ENCODE peak calls at places on chromosome 4, in ten cellular contexts. Q, R, K, V, J, L, G, F, S and N are unnamed samples.

GRCh38 chr4:87073187-87073569 is 138.4 kb downstream of the AFF1 start:
- DNase-seq in S (no peak), G (no peak), F (no peak), R (no peak), K (no peak), J (no peak), V (peak; percentile 66), Q (no peak), L (no peak), N (no peak)

GRCh38 chr4:186699298-186699697 is 24.4 kb downstream of the FAT1 start:
- DNase-seq in Q (no peak), L (no peak), F (no peak), S (no peak), V (no peak), R (no peak), J (no peak), G (no peak), K (no peak), N (no peak)

GRCh38 chr4:133802741-133803140 is 398.8 kb downstream of the PABPC4L start:
- DNase-seq in J (no peak), G (peak; percentile 33), Q (no peak), R (no peak), L (no peak), S (no peak), V (no peak), F (no peak), K (no peak), N (peak; percentile 6)

GRCh38 chr4:147707892-147708672 is 23.8 kb upstream of the ARHGAP10 start:
- DNase-seq in G (peak; percentile 60), S (peak; percentile 57), F (peak; percentile 70), V (peak; percentile 48), K (no peak), L (no peak), J (no peak), R (no peak), Q (no peak), N (no peak)

GRCh38 chr4:8297141-8297601 is 27.6 kb downstream of the HTRA3 start:
- DNase-seq in Q (peak; percentile 25), G (no peak), F (peak; percentile 28), S (no peak), V (no peak), L (no peak), R (peak; percentile 12), J (no peak), K (no peak), N (no peak)

GRCh38 chr4:81405900-81406401 is 65.8 kb downstream of the RASGEF1B start:
- DNase-seq in J (peak; percentile 34), F (no peak), V (peak; percentile 85), G (peak; percentile 79), K (no peak), L (peak; percentile 30), S (peak; percentile 32), Q (no peak), R (no peak), N (peak; percentile 41)

GRCh38 chr4:14853186-14853946 is 148.9 kb upstream of the CPEB2 start:
- DNase-seq in L (peak; percentile 66), J (peak; percentile 49), G (peak; percentile 75), F (no peak), S (no peak), R (no peak), K (no peak), V (no peak), Q (no peak), N (peak; percentile 88)

GRCh38 chr4:155888171-155888570 is 15.3 kb upstream of the TDO2 start:
- DNase-seq in K (no peak), J (no peak), F (no peak), G (no peak), R (no peak), Q (no peak), L (no peak), S (no peak), V (no peak), N (no peak)

GRCh38 chr4:4960574-4960973 is 58.7 kb downstream of the CYTL1 start:
- DNase-seq in V (no peak), L (no peak), S (no peak), F (no peak), J (no peak), R (no peak), K (no peak), Q (no peak), G (no peak), N (no peak)

GRCh38 chr4:26212528-26212927 is 108.3 kb upstream of the RBPJ start:
- DNase-seq in K (no peak), Q (no peak), V (no peak), J (no peak), L (no peak), F (no peak), S (no peak), G (no peak), R (no peak), N (no peak)

GRCh38 chr4:106816501-106816900 is 219.6 kb downstream of the DKK2 start:
- DNase-seq in S (no peak), R (no peak), Q (no peak), K (no peak), F (no peak), G (no peak), L (no peak), V (no peak), J (peak; percentile 55), N (peak; percentile 12)

GRCh38 chr4:183988874-183989273 is 83.8 kb downstream of the STOX2 start:
- DNase-seq in G (no peak), F (no peak), R (no peak), Q (no peak), J (no peak), K (no peak), S (no peak), L (no peak), V (no peak), N (no peak)

GRCh38 chr4:168514249-168514852 is 17.5 kb downstream of the PALLD start:
- DNase-seq in L (no peak), K (no peak), Q (no peak), V (peak; percentile 38), R (no peak), F (no peak), J (no peak), G (peak; percentile 65), S (no peak), N (no peak)

GRCh38 chr4:140790765-140791164 is 34.6 kb upstream of the TBC1D9 start:
- DNase-seq in K (no peak), G (no peak), F (no peak), V (peak; percentile 94), S (peak; percentile 34), Q (no peak), L (no peak), J (no peak), R (peak; percentile 68), N (peak; percentile 24)

GRCh38 chr4:71081192-71081591 is 87.7 kb downstream of the DCK start:
- DNase-seq in L (no peak), J (no peak), S (no peak), F (no peak), R (no peak), V (no peak), Q (no peak), K (no peak), G (no peak), N (no peak)

GRCh38 chr4:73729534-73730165 is 10.7 kb upstream of the CXCL8 start:
- DNase-seq in S (peak; percentile 64), V (peak; percentile 42), R (peak; percentile 49), F (peak; percentile 85), J (peak; percentile 73), L (peak; percentile 70), G (peak; percentile 82), K (peak; percentile 83), Q (no peak), N (peak; percentile 84)

GRCh38 chr4:102165584-102165983 is 179.7 kb downstream of the SLC39A8 start:
- DNase-seq in J (no peak), G (no peak), R (no peak), F (no peak), K (no peak), L (no peak), S (no peak), Q (no peak), V (no peak), N (no peak)

GRCh38 chr4:2438822-2439718 is 20.3 kb downstream of the CFAP99 start:
- DNase-seq in L (no peak), J (no peak), F (no peak), S (no peak), R (no peak), K (no peak), V (no peak), G (no peak), Q (no peak), N (no peak)
- H3K4me3 ChIP-seq in L (no peak overlapping the region), J (no peak overlapping the region), F (no peak overlapping the region), S (no peak overlapping the region), R (no peak overlapping the region), K (no peak overlapping the region), V (no peak overlapping the region), G (no peak overlapping the region), Q (no peak overlapping the region), N (no peak overlapping the region)

DNA sequence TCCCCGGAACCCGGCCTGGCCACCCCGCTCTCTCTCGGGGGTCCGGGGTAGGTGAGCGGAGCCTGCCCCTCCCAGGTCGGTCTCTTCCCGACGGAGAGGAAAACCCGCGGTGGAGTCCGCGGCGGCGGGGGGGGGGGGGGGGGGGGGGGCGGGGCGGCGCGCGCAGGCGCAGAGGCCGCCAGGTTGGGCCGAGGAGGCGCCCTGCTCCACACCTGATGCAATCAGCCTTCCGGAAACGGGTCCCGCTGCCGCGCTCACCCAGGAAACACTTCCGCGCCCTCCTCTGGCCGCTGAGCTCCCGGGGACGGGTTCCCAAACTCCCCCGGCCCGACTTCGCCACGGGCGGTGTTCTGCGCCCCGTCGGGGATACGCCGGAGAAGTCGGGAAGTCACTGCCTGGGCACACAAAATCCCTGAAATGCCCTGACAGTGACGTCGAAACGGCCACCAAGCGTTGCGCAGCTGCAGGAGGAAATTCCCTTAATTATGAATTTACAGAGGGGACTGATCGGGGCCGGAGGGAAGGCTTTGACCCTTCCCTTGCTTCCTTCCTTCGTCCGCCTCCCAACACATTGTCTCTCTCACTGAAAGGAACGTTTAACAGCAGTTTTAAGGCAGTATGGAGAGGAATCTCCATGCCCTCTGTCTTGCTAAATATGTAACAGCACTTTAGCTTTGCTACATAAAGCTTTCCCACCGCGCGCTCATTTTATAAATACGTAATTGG is 2.1 kb upstream of the APBB2 start:
- DNase-seq in G (peak; percentile 74), Q (peak; percentile 90), F (peak; percentile 89), V (peak; percentile 91), L (no peak), R (peak; percentile 89), J (no peak), K (peak; percentile 88), S (peak; percentile 65), N (no peak)
- H3K4me3 ChIP-seq in G (peak overlapping the region; percentile 72), Q (peak overlapping the region; percentile 59), F (peak overlapping the region; percentile 60), V (peak overlapping the region; percentile 74), L (peak overlapping the region; percentile 69), R (peak overlapping the region; percentile 59), J (peak overlapping the region; percentile 75), K (peak overlapping the region; percentile 81), S (peak overlapping the region; percentile 71), N (peak overlapping the region; percentile 62)

GRCh38 chr4:89469512-89469911 is 161.9 kb upstream of the GPRIN3 start:
- DNase-seq in S (no peak), V (no peak), F (no peak), G (peak; percentile 51), R (no peak), L (no peak), J (no peak), Q (no peak), K (no peak), N (no peak)
- H3K4me3 ChIP-seq in S (no peak overlapping the region), V (no peak overlapping the region), F (no peak overlapping the region), G (no peak overlapping the region), R (no peak overlapping the region), L (peak overlapping the region; percentile 17), J (no peak overlapping the region), Q (no peak overlapping the region), K (peak overlapping the region; percentile 42), N (no peak overlapping the region)

DNA sequence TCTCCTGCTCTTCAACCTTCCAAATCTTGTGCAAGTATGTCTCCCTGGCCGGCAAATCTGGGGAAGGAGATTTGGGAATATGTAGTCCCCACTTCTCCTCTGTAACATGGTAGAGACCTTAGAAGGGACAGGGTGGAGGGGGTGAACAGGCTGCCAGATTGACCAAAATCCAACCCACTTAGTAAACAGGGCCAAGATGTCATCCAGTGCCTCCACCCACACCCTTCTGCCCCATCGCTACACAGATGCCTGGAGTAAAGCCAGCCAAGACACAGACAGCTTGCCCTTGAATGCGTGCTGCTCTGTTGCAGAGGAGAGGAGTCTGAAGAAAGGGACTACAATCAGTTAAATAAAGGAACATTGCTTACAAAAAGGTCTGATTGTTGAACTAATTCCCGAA is 160.1 kb upstream of the LDB2 start:
- DNase-seq in Q (no peak), S (no peak), G (no peak), R (no peak), L (no peak), J (no peak), F (no peak), K (no peak), V (no peak), N (peak; percentile 23)
- H3K4me3 ChIP-seq in Q (no peak overlapping the region), S (no peak overlapping the region), G (no peak overlapping the region), R (no peak overlapping the region), L (no peak overlapping the region), J (no peak overlapping the region), F (no peak overlapping the region), K (peak overlapping the region; percentile 53), V (no peak overlapping the region), N (no peak overlapping the region)